ENCODE peak calls at places on chromosome 3, in eight cellular contexts. Q is IMR-90, T is uterus, K is Peyer's patch, P is transverse colon, X is esophagus muscularis mucosa, V is ovary, N is H1. O is an unnamed sample. For H3K4me1, the result is how much of the 10 kb centered on the place peaks cover.

GRCh38 chr3:12750223-12750622 is 8.8 kb downstream of the TMEM40 start:
- DNase-seq in Q (peak), T (peak), K (no peak), P (peak), X (no peak), V (peak), N (no peak), O (no peak)

GRCh38 chr3:137687181-137687880 is 76.8 kb upstream of the SOX14 start:
- DNase-seq in Q (no peak), T (no peak), K (no peak), P (no peak), X (no peak), V (no peak), N (no peak), O (no peak)

GRCh38 chr3:71446260-71446659 is 137.3 kb downstream of the FOXP1 start:
- DNase-seq in Q (no peak), T (no peak), K (no peak), P (no peak), X (no peak), V (no peak), N (no peak), O (no peak)

GRCh38 chr3:187669675-187670504 is at the start of gene SST:
- DNase-seq in Q (peak), T (no peak), K (no peak), P (peak), X (peak), V (peak), N (no peak), O (no peak)

GRCh38 chr3:184345678-184346144 is 8.3 kb downstream of the FAM131A start:
- DNase-seq in Q (peak), T (no peak), K (no peak), P (peak), X (no peak), V (no peak), N (no peak), O (no peak)

GRCh38 chr3:186327912-186328487 is 34.0 kb downstream of the DGKG start:
- DNase-seq in Q (no peak), T (no peak), K (no peak), P (no peak), X (peak), V (no peak), N (no peak), O (no peak)

GRCh38 chr3:132556467-132557159 is 40.5 kb upstream of the ACKR4 start:
- DNase-seq in Q (no peak), T (peak), K (no peak), P (no peak), X (no peak), V (no peak), N (no peak), O (no peak)

GRCh38 chr3:13273604-13274105 is 146.5 kb downstream of the NUP210 start:
- DNase-seq in Q (no peak), T (no peak), K (no peak), P (no peak), X (no peak), V (no peak), N (no peak), O (no peak)

GRCh38 chr3:196272826-196273225 is 14.7 kb downstream of the PCYT1A start:
- DNase-seq in Q (no peak), T (no peak), K (no peak), P (no peak), X (no peak), V (no peak), N (no peak), O (no peak)

GRCh38 chr3:107294117-107294516 is 83.1 kb upstream of the CCDC54 start:
- DNase-seq in Q (no peak), T (no peak), K (no peak), P (no peak), X (no peak), V (no peak), N (no peak), O (no peak)

GRCh38 chr3:72265250-72265649 is 480.3 kb upstream of the PROK2 start:
- DNase-seq in Q (no peak), T (no peak), K (no peak), P (no peak), X (no peak), V (no peak), N (no peak), O (no peak)

GRCh38 chr3:126288314-126288713 is 68.9 kb downstream of the KLF15 start:
- DNase-seq in Q (no peak), T (no peak), K (no peak), P (peak), X (peak), V (peak), N (no peak), O (no peak)

GRCh38 chr3:37753428-37753827 is 108.3 kb upstream of the CTDSPL start:
- DNase-seq in Q (no peak), T (no peak), K (no peak), P (no peak), X (no peak), V (no peak), N (no peak), O (no peak)

DNA sequence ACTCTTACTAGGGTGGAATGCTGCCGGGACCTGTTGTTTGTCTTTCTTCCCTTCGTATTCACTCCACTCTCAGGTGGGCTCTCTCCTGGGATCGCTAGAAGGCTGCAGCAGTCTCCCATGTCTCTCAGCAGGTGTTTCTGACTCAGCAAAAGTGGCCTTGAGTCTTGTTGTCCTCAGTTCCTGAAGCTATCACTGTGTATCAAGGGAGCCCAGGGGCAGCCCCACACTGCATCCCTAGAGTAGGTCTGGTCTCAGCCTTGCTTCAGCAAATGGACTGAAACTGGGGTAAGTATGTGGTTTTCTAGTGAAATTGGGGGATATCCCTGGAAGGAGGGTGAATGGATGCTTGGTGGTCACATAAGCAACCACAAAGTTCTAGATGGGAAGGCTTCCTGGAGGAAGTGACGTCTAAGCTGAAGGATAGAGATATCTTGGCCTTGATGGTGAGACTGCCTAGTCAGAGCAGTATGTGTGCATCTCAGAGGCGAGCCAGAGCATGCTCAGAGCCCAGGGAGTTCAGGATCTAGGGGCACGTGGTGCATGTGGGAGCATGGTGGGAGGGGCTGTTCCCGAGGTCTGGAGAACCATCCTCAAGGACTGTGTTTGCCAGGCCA is 38.4 kb downstream of the TMEM158 start:
- DNase-seq in Q (no peak), T (peak), K (no peak), P (no peak), X (no peak), V (no peak), N (no peak), O (no peak)
- H3K4me3 ChIP-seq in Q (no peak), T (no peak), K (no peak), P (no peak), X (no peak), V (no peak), N (no peak), O (no peak)

DNA sequence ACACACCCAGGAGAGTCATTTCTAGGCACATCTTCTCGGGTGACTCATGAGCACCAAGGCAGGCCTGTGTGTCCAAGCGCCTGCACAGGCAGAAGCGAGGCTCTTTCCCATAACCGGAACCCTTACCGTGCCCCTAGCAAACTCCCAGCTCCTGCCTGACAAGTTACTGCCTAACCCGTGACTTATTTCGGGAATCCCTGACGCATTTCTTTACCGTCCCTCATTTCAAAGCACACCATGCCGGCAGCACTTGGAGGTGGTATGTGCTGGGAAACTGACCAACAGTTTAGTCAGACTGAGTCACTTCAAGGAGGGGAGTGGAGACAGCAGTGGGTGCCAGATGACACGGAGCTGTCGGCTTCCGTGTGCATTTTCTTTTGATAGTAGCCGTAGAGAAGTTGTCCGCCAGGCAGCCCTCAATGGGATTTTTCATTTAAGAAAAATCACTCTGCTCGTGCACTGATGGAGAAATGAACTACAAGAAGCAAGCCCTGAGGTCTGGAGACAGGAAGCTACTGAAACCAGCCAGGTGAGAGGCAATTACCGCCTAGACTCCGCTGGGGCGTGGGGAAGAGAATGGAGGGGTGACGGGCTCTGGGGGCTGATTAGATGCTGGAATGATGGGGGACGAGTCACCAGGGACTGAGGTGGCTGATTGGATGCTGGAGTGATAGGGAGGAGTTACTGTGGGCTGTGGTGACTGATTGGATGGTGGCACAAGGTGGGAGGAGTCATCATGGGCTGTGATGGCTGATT is 17.2 kb upstream of the HRH1 start:
- DNase-seq in Q (peak), T (peak), K (no peak), P (peak), X (peak), V (no peak), N (no peak), O (no peak)
- TF ChIP-seq POLR2A in Q (peak), T (no peak), K (no peak), P (no peak), X (no peak), V (no peak), N (no peak), O (no peak)

DNA sequence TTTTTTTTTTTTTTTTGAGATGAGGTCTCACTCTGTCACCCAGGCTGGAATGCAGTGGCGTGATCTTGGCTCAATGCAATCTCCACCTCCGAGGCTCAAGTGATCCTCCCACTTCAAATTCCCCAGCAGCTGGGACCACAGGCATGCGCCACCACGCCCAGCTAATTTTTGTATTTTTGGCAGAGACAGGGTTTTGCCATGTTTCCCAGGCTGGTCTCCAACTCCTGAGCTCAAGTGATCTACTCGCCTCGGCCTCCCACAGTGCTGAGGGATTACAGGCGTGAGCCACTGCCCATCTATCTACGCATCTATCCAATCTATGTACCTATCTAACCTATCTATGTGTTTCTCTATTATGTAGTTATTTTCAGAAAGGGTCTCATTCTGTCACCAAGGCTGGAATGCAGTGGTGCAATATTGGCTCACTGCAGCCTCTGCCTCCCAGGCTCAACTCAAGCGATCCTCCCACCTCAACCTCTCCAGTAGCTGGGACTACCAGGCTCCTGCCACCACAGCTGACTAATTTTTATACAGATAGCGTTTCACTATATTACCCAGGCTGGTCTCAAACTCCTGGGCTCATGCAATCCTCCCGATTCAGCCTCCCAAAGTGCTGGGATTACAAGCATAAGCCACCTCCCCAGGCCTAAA is 20.2 kb upstream of the GPX1 start:
- DNase-seq in Q (peak), T (peak), K (no peak), P (peak), X (no peak), V (peak), N (no peak), O (no peak)
- H3K4me1 ChIP-seq in Q (under half), T (under half), K (under half), P (under half), X (under half), V (under half), N (under half), O (half or more)

DNA sequence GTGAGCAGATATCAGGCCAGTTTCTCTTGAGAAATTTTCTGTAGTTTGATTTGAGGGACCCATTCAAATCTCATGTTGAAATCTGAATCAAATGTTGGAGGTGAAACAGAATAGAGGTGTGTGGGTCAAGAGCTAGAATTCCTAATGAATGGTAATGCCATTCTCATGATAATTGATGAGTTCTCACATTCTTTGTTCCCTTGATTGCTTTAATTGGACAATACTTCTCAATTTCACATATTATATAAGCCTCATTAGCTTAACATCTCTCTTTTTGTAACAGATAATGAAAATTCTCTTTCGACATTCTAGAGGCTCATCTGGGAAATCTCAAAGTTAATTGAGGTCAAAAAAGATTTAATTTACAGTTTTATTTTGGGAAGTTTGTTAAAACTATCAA is 21.9 kb upstream of the OR5H6 start:
- DNase-seq in Q (no peak), T (no peak), K (no peak), P (no peak), X (no peak), V (no peak), N (no peak), O (no peak)
- H3K4me3 ChIP-seq in Q (no peak), T (no peak), K (no peak), P (no peak), X (no peak), V (no peak), N (no peak), O (no peak)

GRCh38 chr3:98734737-98735136 is 28.4 kb upstream of the ST3GAL6 start:
- DNase-seq in Q (no peak), T (no peak), K (no peak), P (no peak), X (no peak), V (no peak), N (no peak), O (no peak)

GRCh38 chr3:98733055-98733777 is 29.9 kb upstream of the ST3GAL6 start:
- DNase-seq in Q (no peak), T (peak), K (no peak), P (peak), X (no peak), V (no peak), N (no peak), O (no peak)

GRCh38 chr3:98732239-98733054 is 30.7 kb upstream of the ST3GAL6 start:
- DNase-seq in Q (no peak), T (peak), K (no peak), P (peak), X (no peak), V (peak), N (peak), O (no peak)

GRCh38 chr3:98734311-98734710 is 28.8 kb upstream of the ST3GAL6 start:
- DNase-seq in Q (no peak), T (no peak), K (no peak), P (no peak), X (no peak), V (no peak), N (no peak), O (no peak)

DNA sequence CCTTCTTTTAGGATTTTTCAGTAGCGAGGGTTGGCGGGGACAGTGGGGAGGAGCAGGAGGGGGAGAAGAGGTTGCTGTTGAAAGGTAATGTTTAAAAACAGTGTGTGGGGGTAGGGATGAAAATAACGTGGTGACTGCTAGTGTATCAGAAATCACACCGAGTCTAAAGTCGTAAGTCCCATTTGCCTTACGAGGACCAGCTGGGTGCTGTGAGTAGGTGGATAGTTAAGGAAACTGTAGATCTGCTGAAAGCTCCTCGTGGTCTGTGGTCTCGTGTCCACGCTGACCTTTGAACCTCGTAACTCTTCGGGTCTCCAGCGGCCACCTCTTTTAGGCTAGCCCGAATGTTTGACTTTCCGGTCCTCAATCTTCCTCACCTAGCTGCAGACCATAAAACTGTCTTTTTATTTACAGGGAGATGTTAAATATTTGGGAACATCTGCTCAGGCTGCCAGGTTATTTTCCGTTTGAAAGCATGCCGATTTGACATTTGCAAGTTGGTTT is 29.3 kb upstream of the ST3GAL6 start:
- DNase-seq in Q (no peak), T (no peak), K (no peak), P (peak), X (no peak), V (no peak), N (no peak), O (no peak)
- TF ChIP-seq POLR2A in Q (no peak), T (no peak), K (no peak), P (no peak), X (no peak), V (no peak), N (no peak), O (no peak)

GRCh38 chr3:50161320-50161719 is 6.2 kb downstream of the SEMA3F start:
- DNase-seq in Q (no peak), T (no peak), K (no peak), P (peak), X (no peak), V (no peak), N (no peak), O (no peak)
- H3K4me1 ChIP-seq in Q (half or more), T (under half), K (under half), P (half or more), X (half or more), V (under half), N (under half), O (half or more)

GRCh38 chr3:39148116-39149058 is 5.0 kb downstream of the CSRNP1 start:
- DNase-seq in Q (peak), T (no peak), K (peak), P (peak), X (no peak), V (no peak), N (no peak), O (no peak)

GRCh38 chr3:39146083-39146501 is 7.3 kb downstream of the CSRNP1 start:
- DNase-seq in Q (no peak), T (no peak), K (no peak), P (peak), X (no peak), V (no peak), N (no peak), O (no peak)

GRCh38 chr3:39147374-39147709 is 6.0 kb downstream of the CSRNP1 start:
- DNase-seq in Q (no peak), T (no peak), K (no peak), P (no peak), X (no peak), V (no peak), N (no peak), O (no peak)

GRCh38 chr3:39147711-39148115 is 5.7 kb downstream of the CSRNP1 start:
- DNase-seq in Q (peak), T (no peak), K (peak), P (peak), X (no peak), V (no peak), N (no peak), O (no peak)

DNA sequence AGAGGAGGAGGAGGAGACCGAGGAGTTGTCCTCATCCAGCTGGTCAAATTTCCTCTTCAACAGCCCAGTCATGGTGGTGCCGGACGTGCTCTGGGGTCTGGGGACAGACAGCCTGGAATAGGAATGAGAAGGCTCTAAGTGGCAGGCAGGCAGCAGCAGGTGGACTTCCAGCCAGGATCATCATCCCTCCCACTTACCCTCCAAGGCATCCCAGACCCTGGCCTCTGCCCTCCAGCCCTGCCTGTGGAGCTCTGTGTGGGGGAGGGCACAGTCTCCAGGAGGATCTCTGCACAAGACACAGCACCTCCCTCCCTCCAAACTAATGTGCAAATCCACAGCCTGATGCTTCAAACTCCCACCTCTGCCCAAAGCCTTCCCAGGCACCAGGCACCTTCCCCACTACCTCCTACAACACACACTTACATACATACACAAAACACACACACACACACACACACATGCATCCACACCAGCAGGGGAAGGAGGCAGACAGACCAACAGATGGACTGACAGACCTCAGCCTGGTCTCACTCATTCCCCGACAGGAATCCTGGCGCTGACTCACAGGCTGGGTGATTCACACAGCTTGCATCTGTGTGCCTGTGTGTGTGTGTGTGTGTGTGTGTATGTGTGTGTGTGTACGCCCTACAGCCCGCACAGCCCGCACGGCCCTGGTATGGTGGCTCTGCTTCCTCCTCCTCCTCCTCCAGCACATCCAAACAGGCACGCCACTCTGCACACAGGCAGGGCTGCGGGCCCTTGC is 6.6 kb downstream of the CSRNP1 start:
- DNase-seq in Q (peak), T (peak), K (peak), P (peak), X (no peak), V (peak), N (no peak), O (peak)
- H3K4me3 ChIP-seq in Q (no peak), T (peak), K (peak), P (no peak), X (peak), V (no peak), N (no peak), O (peak)